ENCODE peak calls at places on chromosomes 5 and 9, in six cellular contexts. E is T47D; G is CD8-positive, alpha-beta T cell; D is AG09309; L is GM10248; R is activated T-cell treated with anti-CD3 and anti-CD28 coated beads for 4 hours. K is an unnamed sample.

GRCh38 chr5:141637266-141637692 is 482 bp downstream of the RELL2 start:
- DNase-seq in G (peak; percentile 45), R (peak; percentile 43), D (no peak), E (peak; percentile 57), L (no peak), K (peak; percentile 56)

GRCh38 chr5:118233601-118234000 is 754.7 kb downstream of the DTWD2 start:
- DNase-seq in D (peak; percentile 25), L (no peak), R (no peak), G (no peak), E (no peak), K (no peak)

GRCh38 chr5:485943-486491 is 38.2 kb downstream of the SLC9A3 start:
- DNase-seq in R (no peak), L (no peak), D (no peak), G (no peak), E (no peak), K (no peak)

GRCh38 chr5:82396871-82397514 is 118.8 kb upstream of the RPS23 start:
- DNase-seq in D (peak; percentile 99), R (no peak), E (peak; percentile 36), G (no peak), L (no peak), K (peak; percentile 82)

GRCh38 chr5:176570044-176570443 is 20.9 kb downstream of the CDHR2 start:
- DNase-seq in D (no peak), R (no peak), L (no peak), G (no peak), E (peak; percentile 36), K (no peak)

GRCh38 chr9:128114326-128115186 is 13.0 kb downstream of the PTGES2 start:
- DNase-seq in D (no peak), R (no peak), L (no peak), G (no peak), E (no peak), K (peak; percentile 83)

GRCh38 chr5:173385832-173386360 is 57.7 kb upstream of the STC2 start:
- DNase-seq in R (no peak), L (no peak), E (peak; percentile 55), D (no peak), G (no peak), K (no peak)

GRCh38 chr5:50501510-50502209 is 60.6 kb upstream of the EMB start:
- DNase-seq in D (no peak), G (no peak), E (no peak), R (no peak), L (peak; percentile 10), K (peak; percentile 66)

GRCh38 chr9:70411930-70412677 is 2.4 kb downstream of the KLF9 start:
- DNase-seq in L (peak; percentile 66), D (no peak), E (peak; percentile 61), G (peak; percentile 51), R (peak; percentile 58), K (peak; percentile 39)

GRCh38 chr9:129109952-129110739 is 447 bp downstream of the CRAT start:
- DNase-seq in D (no peak), R (no peak), L (no peak), G (no peak), E (no peak), K (peak; percentile 45)

GRCh38 chr5:56476487-56476856 is 243.3 kb upstream of the ANKRD55 start:
- DNase-seq in G (no peak), D (no peak), L (no peak), E (no peak), R (no peak), K (peak; percentile 72)